ENCODE peak calls at places on chromosome 13, in seven cellular contexts. One of them, this sample, is unnamed. For H3K27me3, the result is how much of the 10 kb centered on the place peaks cover.

GRCh38 chr13:28337196-28338045 is 157.5 kb downstream of the FLT1 start:
- DNase-seq in IMR-90: peak
- DNase-seq in right lobe of liver: no peak
- DNase-seq in uterus: no peak
- DNase-seq in heart left ventricle: no peak
- DNase-seq in tibial nerve: no peak
- DNase-seq in breast epithelium: no peak
- DNase-seq in this sample: no peak

GRCh38 chr13:83816081-83816480 is 66.2 kb downstream of the SLITRK1 start:
- DNase-seq in IMR-90: no peak
- DNase-seq in right lobe of liver: no peak
- DNase-seq in uterus: no peak
- DNase-seq in heart left ventricle: no peak
- DNase-seq in tibial nerve: no peak
- DNase-seq in breast epithelium: no peak
- DNase-seq in this sample: no peak

GRCh38 chr13:94416454-94417080 is 62.9 kb downstream of the DCT start:
- DNase-seq in IMR-90: peak
- DNase-seq in right lobe of liver: no peak
- DNase-seq in uterus: no peak
- DNase-seq in heart left ventricle: no peak
- DNase-seq in tibial nerve: no peak
- DNase-seq in breast epithelium: no peak
- DNase-seq in this sample: no peak

GRCh38 chr13:102039264-102039663 is 362.6 kb downstream of the FGF14 start:
- DNase-seq in IMR-90: no peak
- DNase-seq in right lobe of liver: no peak
- DNase-seq in uterus: no peak
- DNase-seq in heart left ventricle: no peak
- DNase-seq in tibial nerve: no peak
- DNase-seq in breast epithelium: no peak
- DNase-seq in this sample: no peak

GRCh38 chr13:59710995-59711701 is 452.6 kb downstream of the DIAPH3 start:
- DNase-seq in IMR-90: no peak
- DNase-seq in right lobe of liver: no peak
- DNase-seq in uterus: no peak
- DNase-seq in heart left ventricle: no peak
- DNase-seq in tibial nerve: no peak
- DNase-seq in breast epithelium: no peak
- DNase-seq in this sample: no peak

GRCh38 chr13:111881700-111882099 is 185.2 kb upstream of the SOX1 start:
- DNase-seq in IMR-90: no peak
- DNase-seq in right lobe of liver: no peak
- DNase-seq in uterus: no peak
- DNase-seq in heart left ventricle: no peak
- DNase-seq in tibial nerve: no peak
- DNase-seq in breast epithelium: no peak
- DNase-seq in this sample: no peak

GRCh38 chr13:51959773-51960172 is 51.5 kb downstream of the ATP7B start:
- DNase-seq in IMR-90: no peak
- DNase-seq in right lobe of liver: no peak
- DNase-seq in uterus: no peak
- DNase-seq in heart left ventricle: no peak
- DNase-seq in tibial nerve: no peak
- DNase-seq in breast epithelium: no peak
- DNase-seq in this sample: no peak

GRCh38 chr13:46905249-46905648 is 8.4 kb upstream of the HTR2A start:
- DNase-seq in IMR-90: peak
- DNase-seq in right lobe of liver: no peak
- DNase-seq in uterus: no peak
- DNase-seq in heart left ventricle: no peak
- DNase-seq in tibial nerve: no peak
- DNase-seq in breast epithelium: no peak
- DNase-seq in this sample: no peak

GRCh38 chr13:98482476-98483444 is 94.1 kb downstream of the STK24 start:
- DNase-seq in IMR-90: peak
- DNase-seq in right lobe of liver: peak
- DNase-seq in uterus: no peak
- DNase-seq in heart left ventricle: peak
- DNase-seq in tibial nerve: peak
- DNase-seq in breast epithelium: peak
- DNase-seq in this sample: peak

GRCh38 chr13:28478127-28478526 is 16.8 kb downstream of the FLT1 start:
- DNase-seq in IMR-90: peak
- DNase-seq in right lobe of liver: no peak
- DNase-seq in uterus: no peak
- DNase-seq in heart left ventricle: no peak
- DNase-seq in tibial nerve: no peak
- DNase-seq in breast epithelium: no peak
- DNase-seq in this sample: no peak

GRCh38 chr13:52980695-52981094 is 47.9 kb upstream of the OLFM4 start:
- DNase-seq in IMR-90: no peak
- DNase-seq in right lobe of liver: no peak
- DNase-seq in uterus: no peak
- DNase-seq in heart left ventricle: no peak
- DNase-seq in tibial nerve: no peak
- DNase-seq in breast epithelium: no peak
- DNase-seq in this sample: no peak

GRCh38 chr13:24688111-24688510 is 7.9 kb downstream of the ATP12A start:
- DNase-seq in IMR-90: no peak
- DNase-seq in right lobe of liver: no peak
- DNase-seq in uterus: no peak
- DNase-seq in heart left ventricle: no peak
- DNase-seq in tibial nerve: no peak
- DNase-seq in breast epithelium: no peak
- DNase-seq in this sample: no peak
- H3K27me3 ChIP-seq in IMR-90: under half
- H3K27me3 ChIP-seq in right lobe of liver: under half
- H3K27me3 ChIP-seq in uterus: under half
- H3K27me3 ChIP-seq in heart left ventricle: under half
- H3K27me3 ChIP-seq in tibial nerve: under half
- H3K27me3 ChIP-seq in breast epithelium: under half
- H3K27me3 ChIP-seq in this sample: under half

DNA sequence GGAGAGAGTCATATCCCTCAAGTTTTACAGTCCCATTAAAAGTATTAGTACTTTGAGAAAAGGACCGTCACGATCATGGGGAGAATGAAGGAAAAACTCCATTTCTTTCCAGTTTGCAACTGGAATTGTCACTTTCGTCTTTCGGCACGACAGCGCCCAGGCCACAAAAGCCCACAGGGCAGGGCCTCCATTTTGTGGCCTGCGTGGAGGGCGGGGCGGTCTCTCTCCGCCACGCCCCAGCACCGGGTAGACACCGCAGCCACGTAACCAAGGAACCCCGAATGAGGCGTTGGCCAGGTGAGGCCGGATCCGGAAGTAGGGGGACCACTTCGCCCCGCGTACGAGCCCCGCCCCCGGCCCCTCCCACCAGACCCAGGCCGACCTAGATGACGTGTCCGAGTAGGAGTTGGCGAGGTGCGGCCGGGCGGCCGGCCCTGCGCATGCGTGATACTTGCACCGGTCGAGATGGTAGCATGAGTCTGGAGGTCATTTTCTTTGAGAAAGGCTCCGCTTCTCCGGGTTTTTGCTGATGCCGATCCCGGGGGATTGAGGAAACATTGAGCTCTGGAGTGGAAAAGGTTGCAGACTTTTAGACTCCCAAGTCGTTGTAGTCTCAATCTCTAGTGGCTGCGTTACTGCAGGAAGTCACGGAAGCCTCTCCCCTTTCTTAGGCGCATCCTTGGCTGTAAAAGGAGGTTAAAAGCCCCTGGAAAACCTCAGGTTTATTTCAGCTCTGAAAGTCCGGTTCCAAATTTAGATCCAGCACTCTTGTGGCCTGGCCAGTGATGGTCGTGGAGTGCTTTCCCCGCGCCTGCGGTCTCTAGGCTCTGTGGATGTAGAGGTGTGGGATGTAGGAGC is 2.7 kb upstream of the TM9SF2 start:
- DNase-seq in IMR-90: peak
- DNase-seq in right lobe of liver: peak
- DNase-seq in uterus: peak
- DNase-seq in heart left ventricle: peak
- DNase-seq in tibial nerve: peak
- DNase-seq in breast epithelium: peak
- DNase-seq in this sample: peak
- TF ChIP-seq POLR2A in IMR-90: no peak
- TF ChIP-seq POLR2A in right lobe of liver: peak
- TF ChIP-seq POLR2A in uterus: no peak
- TF ChIP-seq POLR2A in heart left ventricle: peak
- TF ChIP-seq POLR2A in tibial nerve: peak
- TF ChIP-seq POLR2A in breast epithelium: no peak
- TF ChIP-seq POLR2A in this sample: peak

DNA sequence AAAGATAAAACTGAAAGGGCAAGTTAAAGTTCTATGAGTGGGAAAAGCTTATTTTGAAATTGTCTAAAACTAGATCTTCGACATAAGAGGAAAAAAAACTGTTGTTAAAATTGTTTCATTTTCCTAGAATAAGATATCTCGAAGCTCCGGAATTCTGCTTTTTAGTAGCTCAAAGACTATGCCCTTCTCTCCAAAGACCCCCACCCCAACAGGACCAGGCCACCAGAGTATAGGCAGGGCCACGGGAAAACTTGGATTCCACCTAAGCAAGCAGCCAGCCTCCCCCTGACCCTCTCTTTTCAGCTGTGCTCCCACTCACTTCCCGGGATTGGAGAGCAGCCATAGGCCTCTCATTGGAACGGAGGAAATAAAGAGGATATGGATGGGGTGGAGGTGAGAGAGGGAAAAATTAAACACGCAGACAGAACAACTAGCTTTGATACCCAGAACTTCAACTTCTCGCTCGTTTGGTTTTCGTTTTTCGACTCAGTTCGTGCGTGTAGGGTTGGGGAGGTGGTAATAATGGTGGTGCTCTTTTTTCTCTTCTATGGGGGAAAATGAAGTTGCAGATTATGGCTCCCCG is 2.9 kb downstream of the POU4F1 start:
- DNase-seq in IMR-90: no peak
- DNase-seq in right lobe of liver: no peak
- DNase-seq in uterus: no peak
- DNase-seq in heart left ventricle: no peak
- DNase-seq in tibial nerve: no peak
- DNase-seq in breast epithelium: no peak
- DNase-seq in this sample: no peak
- H3K27me3 ChIP-seq in IMR-90: half or more
- H3K27me3 ChIP-seq in right lobe of liver: half or more
- H3K27me3 ChIP-seq in uterus: half or more
- H3K27me3 ChIP-seq in heart left ventricle: half or more
- H3K27me3 ChIP-seq in tibial nerve: under half
- H3K27me3 ChIP-seq in breast epithelium: half or more
- H3K27me3 ChIP-seq in this sample: under half

DNA sequence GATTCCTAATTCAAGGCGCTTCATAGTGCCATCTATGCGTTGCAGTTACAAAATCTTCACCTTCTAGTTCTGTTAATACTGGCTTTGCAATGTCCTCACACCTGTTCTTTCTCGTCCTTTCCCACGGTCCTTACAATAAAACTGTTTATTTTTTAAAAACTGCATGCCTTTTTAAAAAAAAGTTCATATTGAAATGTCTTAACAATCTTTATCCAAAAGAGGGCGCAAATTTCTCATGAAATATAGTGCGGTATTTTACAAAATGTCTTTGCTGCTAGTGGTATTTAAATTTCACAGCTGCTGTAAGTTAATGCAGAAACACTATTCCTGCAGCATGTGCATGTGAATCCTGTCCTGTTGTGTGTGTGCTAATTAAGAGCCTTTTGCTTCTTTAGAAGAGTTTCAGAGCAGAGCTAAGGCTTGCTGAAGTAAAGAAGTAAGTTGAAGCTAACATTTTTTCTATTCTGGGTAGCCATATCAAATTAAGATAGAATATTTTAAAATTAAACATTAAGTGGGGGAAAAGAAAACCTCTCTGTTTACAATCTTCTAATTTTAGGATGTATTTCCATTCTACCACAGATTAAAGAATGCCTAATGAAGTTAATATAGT is 15.8 kb upstream of the CLDN10 start:
- DNase-seq in IMR-90: peak
- DNase-seq in right lobe of liver: no peak
- DNase-seq in uterus: no peak
- DNase-seq in heart left ventricle: no peak
- DNase-seq in tibial nerve: no peak
- DNase-seq in breast epithelium: no peak
- DNase-seq in this sample: no peak
- TF ChIP-seq POLR2A in IMR-90: no peak
- TF ChIP-seq POLR2A in right lobe of liver: no peak
- TF ChIP-seq POLR2A in uterus: no peak
- TF ChIP-seq POLR2A in heart left ventricle: no peak
- TF ChIP-seq POLR2A in tibial nerve: no peak
- TF ChIP-seq POLR2A in breast epithelium: no peak
- TF ChIP-seq POLR2A in this sample: no peak

GRCh38 chr13:99822820-99823219 is 148.7 kb downstream of the ZIC5 start:
- DNase-seq in IMR-90: no peak
- DNase-seq in right lobe of liver: no peak
- DNase-seq in uterus: no peak
- DNase-seq in heart left ventricle: no peak
- DNase-seq in tibial nerve: no peak
- DNase-seq in breast epithelium: no peak
- DNase-seq in this sample: no peak
- H3K27me3 ChIP-seq in IMR-90: under half
- H3K27me3 ChIP-seq in right lobe of liver: under half
- H3K27me3 ChIP-seq in uterus: under half
- H3K27me3 ChIP-seq in heart left ventricle: under half
- H3K27me3 ChIP-seq in tibial nerve: under half
- H3K27me3 ChIP-seq in breast epithelium: under half
- H3K27me3 ChIP-seq in this sample: under half